ENCODE peak calls at places on chromosomes 4 and X, in eight cellular contexts. Q, B, O, K, P, A, R and W are unnamed samples.
A peak's percentile ranks its signal among the peaks of the same experiment; 100 is the strongest.

GRCh38 chrX:149940015-149940716 is 1.9 kb upstream of the EOLA2 start:
- DNase-seq in Q (peak; percentile 99), P (peak; percentile 95), B (peak; percentile 88), R (peak; percentile 96), A (peak; percentile 92), O (peak; percentile 99), K (peak; percentile 57), W (peak; percentile 44)

GRCh38 chr4:122716825-122717448 is 15.6 kb upstream of the BBS12 start:
- DNase-seq in B (no peak), O (no peak), P (no peak), R (peak; percentile 64), K (peak; percentile 41), Q (peak; percentile 72), A (peak; percentile 39), W (peak; percentile 46)

GRCh38 chrX:48180811-48181210 is 15.8 kb downstream of the SSX5 start:
- DNase-seq in B (no peak), Q (no peak), K (no peak), P (no peak), R (no peak), A (no peak), O (no peak), W (no peak)

GRCh38 chr4:182212211-182212761 is 30.9 kb upstream of the TENM3 start:
- DNase-seq in A (no peak), R (peak; percentile 78), K (no peak), B (no peak), O (no peak), P (no peak), Q (no peak), W (no peak)

GRCh38 chrX:151899622-151900021 is 13.1 kb upstream of the MAGEA4 start:
- DNase-seq in B (no peak), R (no peak), K (no peak), Q (no peak), P (no peak), O (no peak), A (no peak), W (no peak)

GRCh38 chrX:108396188-108396885 is 41.9 kb downstream of the COL4A6 start:
- DNase-seq in P (no peak), O (no peak), R (no peak), A (no peak), K (no peak), Q (no peak), B (no peak), W (no peak)

GRCh38 chr4:139559692-139560091 is 3.7 kb upstream of the SETD7 start:
- DNase-seq in R (no peak), P (no peak), A (peak; percentile 38), Q (no peak), B (no peak), O (no peak), K (no peak), W (no peak)

GRCh38 chr4:136342666-136343065 is 1189.6 kb downstream of the PCDH18 start:
- DNase-seq in Q (no peak), P (no peak), R (no peak), K (no peak), B (no peak), A (no peak), O (no peak), W (no peak)

GRCh38 chr4:26741491-26741871 is 119.2 kb upstream of the STIM2 start:
- DNase-seq in B (no peak), A (no peak), Q (no peak), P (no peak), R (no peak), O (no peak), K (no peak), W (no peak)

GRCh38 chrX:96314974-96315373 is 369.7 kb upstream of the DIAPH2 start:
- DNase-seq in R (no peak), B (no peak), A (no peak), O (no peak), Q (no peak), P (no peak), K (no peak), W (no peak)

GRCh38 chr4:147340111-147340510 is 140.8 kb upstream of the EDNRA start:
- DNase-seq in R (no peak), P (no peak), Q (no peak), K (no peak), A (no peak), B (no peak), O (no peak), W (no peak)

GRCh38 chr4:33831667-33832066 is 2412.6 kb downstream of the ARAP2 start:
- DNase-seq in R (no peak), P (no peak), Q (no peak), A (no peak), K (no peak), B (no peak), O (no peak), W (no peak)
- TF ChIP-seq POLR2AphosphoS5 in R (no peak), P (no peak), Q (no peak), A (no peak), K (no peak), B (no peak), O (no peak), W (no peak)

GRCh38 chr4:48905363-48906015 is 1.1 kb downstream of the OCIAD2 start:
- DNase-seq in O (no peak), P (no peak), B (no peak), A (no peak), K (no peak), R (peak; percentile 34), Q (no peak), W (no peak)

GRCh38 chr4:48904541-48905142 is 1.9 kb downstream of the OCIAD2 start:
- DNase-seq in P (no peak), B (no peak), O (no peak), K (no peak), A (no peak), R (no peak), Q (no peak), W (no peak)

GRCh38 chr4:48907706-48908477 is 1.3 kb upstream of the OCIAD2 start:
- DNase-seq in K (no peak), B (no peak), O (no peak), R (no peak), A (no peak), P (no peak), Q (no peak), W (no peak)

GRCh38 chr4:48908687-48909086 is 2.1 kb upstream of the OCIAD2 start:
- DNase-seq in R (no peak), B (no peak), P (no peak), K (no peak), A (no peak), Q (no peak), O (no peak), W (no peak)

DNA sequence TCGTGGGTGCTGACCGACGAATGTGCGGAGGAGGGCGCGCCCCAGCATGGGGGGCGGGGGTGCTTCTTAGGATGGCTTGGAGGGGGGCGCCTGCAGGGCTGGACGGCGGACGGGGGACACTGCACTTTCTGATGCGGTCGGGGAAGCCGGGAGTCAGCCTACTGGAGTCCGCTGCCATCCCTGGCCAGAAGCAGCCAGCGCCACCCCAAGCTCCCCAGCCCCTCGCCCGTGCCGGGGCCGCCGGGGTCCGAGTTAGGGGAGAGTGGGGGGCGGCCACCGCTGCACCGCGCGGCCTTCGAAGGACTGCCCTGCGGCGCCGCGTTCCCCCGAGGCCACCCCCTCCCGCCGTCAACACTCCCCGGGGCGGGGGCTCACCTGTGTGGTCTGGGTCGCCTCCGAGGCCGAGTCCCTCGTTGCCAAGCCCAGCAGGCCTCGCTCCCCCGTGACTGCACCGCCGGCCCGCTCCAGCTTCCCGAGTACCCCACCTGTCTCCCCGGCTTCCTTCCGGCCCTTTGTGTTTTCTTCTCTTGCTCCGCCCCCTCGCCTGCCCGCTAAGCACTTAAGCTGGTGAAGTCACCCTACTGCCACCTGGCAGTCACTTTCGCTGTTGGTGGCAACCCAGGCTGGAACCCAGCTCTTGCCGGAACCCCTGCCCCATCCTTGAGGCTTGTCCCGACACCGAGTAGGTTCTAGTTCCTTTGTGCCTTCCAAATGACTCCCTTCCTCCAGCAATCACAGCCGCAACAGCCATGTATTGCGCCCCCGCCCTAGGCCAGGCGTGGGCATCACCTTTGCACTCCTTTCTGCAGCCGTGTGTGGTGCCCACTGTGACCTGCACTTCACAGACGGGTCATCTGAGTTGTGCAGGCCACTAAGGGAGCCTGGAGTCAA is at the start of gene OCIAD2:
- DNase-seq in B (peak; percentile 39), A (peak; percentile 60), R (peak; percentile 87), P (no peak), K (peak; percentile 81), O (no peak), Q (peak; percentile 69), W (peak; percentile 71)
- TF ChIP-seq POLR2AphosphoS5 in B (peak; percentile 67), A (peak; percentile 30), R (peak; percentile 33), P (no peak), K (no peak), O (no peak), Q (peak; percentile 28), W (peak; percentile 57)

GRCh38 chr4:1210971-1211370 is 38.0 kb downstream of the CTBP1 start:
- DNase-seq in K (no peak), B (no peak), O (no peak), P (peak; percentile 65), Q (peak; percentile 72), R (no peak), A (no peak), W (no peak)

GRCh38 chr4:1213336-1213995 is 35.5 kb downstream of the CTBP1 start:
- DNase-seq in B (no peak), R (no peak), Q (no peak), A (no peak), O (no peak), P (no peak), K (no peak), W (no peak)

GRCh38 chr4:1212546-1213335 is 36.2 kb downstream of the CTBP1 start:
- DNase-seq in A (no peak), R (no peak), B (no peak), P (no peak), Q (peak; percentile 68), O (no peak), K (no peak), W (no peak)

GRCh38 chr4:1211371-1211770 is 37.6 kb downstream of the CTBP1 start:
- DNase-seq in B (no peak), R (no peak), Q (peak; percentile 61), K (no peak), A (no peak), O (no peak), P (peak; percentile 59), W (no peak)

GRCh38 chr4:1211951-1212545 is 36.9 kb downstream of the CTBP1 start:
- DNase-seq in A (no peak), O (no peak), B (no peak), Q (peak; percentile 77), P (no peak), K (no peak), R (no peak), W (no peak)
- TF ChIP-seq POLR2AphosphoS5 in A (no peak), O (no peak), B (no peak), Q (no peak), P (no peak), K (no peak), R (no peak), W (no peak)

GRCh38 chrX:44439242-44439641 is 95.8 kb upstream of the EFHC2 start:
- DNase-seq in B (no peak), Q (no peak), R (no peak), O (no peak), A (no peak), P (no peak), K (no peak), W (no peak)
- TF ChIP-seq POLR2AphosphoS5 in B (no peak), Q (no peak), R (no peak), O (no peak), A (no peak), P (no peak), K (no peak), W (no peak)